ENCODE peak calls at places on chromosomes 11 and 22, in ten cellular contexts. J is suprapubic skin; S is body of pancreas; X is fibroblast of lung; Z is CD8-positive, alpha-beta memory T cell; O is CD4-positive, alpha-beta T cell; H is endodermal cell; E is upper lobe of right lung; D is upper lobe of left lung; K is A673. L is an unnamed sample.

GRCh38 chr11:132898021-132898420 is 634.3 kb downstream of the OPCML start:
- DNase-seq in J (no peak), S (peak), X (peak), Z (no peak), O (no peak), H (no peak), E (no peak), D (no peak), K (no peak), L (no peak)

GRCh38 chr11:57513911-57514537 is 1.5 kb downstream of the SLC43A1 start:
- DNase-seq in J (no peak), S (peak), X (peak), Z (peak), O (no peak), H (peak), E (peak), D (peak), K (peak), L (peak)

GRCh38 chr11:124415356-124415923 is 9.2 kb downstream of the OR8B4 start:
- DNase-seq in J (no peak), S (no peak), X (peak), Z (no peak), O (no peak), H (no peak), E (no peak), D (no peak), K (peak), L (peak)

GRCh38 chr11:15307600-15307999 is 192.9 kb downstream of the INSC start:
- DNase-seq in J (no peak), S (no peak), X (no peak), Z (no peak), O (no peak), H (peak), E (no peak), D (no peak), K (peak), L (no peak)

GRCh38 chr11:2565447-2566222 is 120.8 kb downstream of the KCNQ1 start:
- DNase-seq in J (no peak), S (peak), X (no peak), Z (no peak), O (no peak), H (peak), E (peak), D (peak), K (no peak), L (no peak)

GRCh38 chr22:25364281-25364680 is 144.8 kb downstream of the CRYBB2 start:
- DNase-seq in J (peak), S (no peak), X (no peak), Z (no peak), O (no peak), H (no peak), E (peak), D (no peak), K (no peak), L (no peak)

GRCh38 chr22:47022075-47022473 is 259.6 kb downstream of the TBC1D22A start:
- DNase-seq in J (peak), S (no peak), X (no peak), Z (no peak), O (no peak), H (no peak), E (peak), D (no peak), K (no peak), L (no peak)

GRCh38 chr22:45483319-45483718 is 19.4 kb upstream of the FBLN1 start:
- DNase-seq in J (no peak), S (no peak), X (no peak), Z (no peak), O (no peak), H (no peak), E (peak), D (no peak), K (no peak), L (no peak)

GRCh38 chr11:33779849-33780528 is 5.7 kb upstream of the FBXO3 start:
- DNase-seq in J (no peak), S (peak), X (peak), Z (no peak), O (no peak), H (peak), E (no peak), D (no peak), K (no peak), L (no peak)

GRCh38 chr22:31244044-31244942 is 32.2 kb downstream of the LIMK2 start:
- DNase-seq in J (no peak), S (no peak), X (peak), Z (no peak), O (no peak), H (peak), E (no peak), D (no peak), K (peak), L (no peak)

GRCh38 chr11:8707541-8708270 is 25.1 kb downstream of the RPL27A start:
- DNase-seq in J (no peak), S (peak), X (peak), Z (no peak), O (no peak), H (peak), E (no peak), D (no peak), K (no peak), L (no peak)

GRCh38 chr11:114377612-114378267 is 22.6 kb downstream of the C11orf71 start:
- DNase-seq in J (no peak), S (no peak), X (peak), Z (no peak), O (no peak), H (no peak), E (no peak), D (no peak), K (peak), L (no peak)

GRCh38 chr11:45106006-45106405 is 40.4 kb upstream of the PRDM11 start:
- DNase-seq in J (peak), S (no peak), X (no peak), Z (no peak), O (no peak), H (no peak), E (no peak), D (no peak), K (no peak), L (no peak)

GRCh38 chr11:35943294-35943693 is 568 bp upstream of the LDLRAD3 start:
- DNase-seq in J (no peak), S (no peak), X (no peak), Z (no peak), O (no peak), H (no peak), E (no peak), D (no peak), K (no peak), L (no peak)

GRCh38 chr11:107102692-107103463 is 84.6 kb upstream of the GUCY1A2 start:
- DNase-seq in J (no peak), S (peak), X (no peak), Z (no peak), O (no peak), H (no peak), E (no peak), D (no peak), K (peak), L (no peak)

GRCh38 chr22:17832665-17833064 is 58.4 kb upstream of the BID start:
- DNase-seq in J (no peak), S (no peak), X (no peak), Z (no peak), O (no peak), H (no peak), E (no peak), D (no peak), K (no peak), L (no peak)

GRCh38 chr11:78349114-78349513 is 68.5 kb downstream of the GAB2 start:
- DNase-seq in J (no peak), S (no peak), X (no peak), Z (no peak), O (no peak), H (no peak), E (no peak), D (no peak), K (no peak), L (no peak)
- H3K27ac ChIP-seq in J (peak), S (no peak), X (peak), Z (peak), O (no peak), H (no peak), E (peak), D (peak), K (peak), L (no peak)

GRCh38 chr22:43844560-43845545 is 17.5 kb downstream of the SULT4A1 start:
- DNase-seq in J (no peak), S (no peak), X (no peak), Z (no peak), O (no peak), H (no peak), E (no peak), D (peak), K (no peak), L (no peak)
- H3K27ac ChIP-seq in J (no peak), S (no peak), X (no peak), Z (no peak), O (no peak), H (no peak), E (no peak), D (no peak), K (no peak), L (no peak)

GRCh38 chr11:121965330-121965729 is 150.7 kb downstream of the BLID start:
- DNase-seq in J (no peak), S (no peak), X (peak), Z (no peak), O (no peak), H (no peak), E (no peak), D (no peak), K (peak), L (no peak)

GRCh38 chr11:121958978-121959340 is 157.1 kb downstream of the BLID start:
- DNase-seq in J (no peak), S (no peak), X (peak), Z (no peak), O (no peak), H (no peak), E (no peak), D (no peak), K (no peak), L (no peak)

GRCh38 chr11:121964591-121964990 is 151.4 kb downstream of the BLID start:
- DNase-seq in J (no peak), S (no peak), X (peak), Z (no peak), O (no peak), H (no peak), E (no peak), D (no peak), K (peak), L (no peak)

GRCh38 chr11:121958323-121958977 is 157.6 kb downstream of the BLID start:
- DNase-seq in J (no peak), S (no peak), X (no peak), Z (no peak), O (no peak), H (no peak), E (no peak), D (no peak), K (no peak), L (no peak)

DNA sequence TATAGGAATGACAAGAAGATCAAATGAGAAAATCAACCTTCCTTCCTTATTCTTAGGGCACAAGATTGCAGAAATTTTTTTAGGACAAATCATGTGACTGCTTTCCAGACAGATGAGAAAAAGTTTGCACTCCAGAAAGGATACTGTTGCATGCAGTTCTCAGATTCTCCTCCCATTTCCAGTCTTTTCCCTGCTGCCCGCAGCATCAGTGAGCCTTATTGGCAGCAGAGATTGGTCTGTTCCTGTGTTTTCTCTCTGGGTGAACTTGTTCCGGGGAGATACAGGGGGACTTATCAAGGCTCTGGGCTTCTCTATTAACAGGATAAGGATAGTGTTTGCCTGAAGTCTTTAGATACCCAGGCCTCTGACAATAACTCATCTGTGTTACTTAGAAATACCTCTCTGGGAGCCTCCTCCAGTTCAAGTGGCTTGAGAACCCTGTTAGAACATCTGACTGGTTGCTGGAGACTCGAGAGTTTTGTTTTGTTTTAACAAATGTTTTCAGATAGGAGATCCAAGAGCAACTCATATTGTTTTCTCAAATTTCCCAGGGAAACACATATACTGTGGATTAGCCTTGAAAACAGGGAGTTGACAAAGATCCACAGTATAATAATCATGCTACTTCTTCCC is 154.7 kb downstream of the BLID start:
- DNase-seq in J (no peak), S (no peak), X (peak), Z (no peak), O (no peak), H (no peak), E (no peak), D (no peak), K (no peak), L (no peak)
- H3K27ac ChIP-seq in J (peak), S (no peak), X (no peak), Z (no peak), O (no peak), H (no peak), E (no peak), D (no peak), K (no peak), L (no peak)

GRCh38 chr11:112769573-112769972 is 191.6 kb upstream of the NCAM1 start:
- DNase-seq in J (no peak), S (no peak), X (peak), Z (no peak), O (no peak), H (no peak), E (no peak), D (no peak), K (no peak), L (no peak)
- H3K27ac ChIP-seq in J (no peak), S (no peak), X (no peak), Z (no peak), O (no peak), H (no peak), E (no peak), D (no peak), K (no peak), L (no peak)

GRCh38 chr11:97237151-97237550 is 847.3 kb downstream of the JRKL start:
- DNase-seq in J (no peak), S (no peak), X (no peak), Z (no peak), O (no peak), H (no peak), E (no peak), D (no peak), K (no peak), L (no peak)
- H3K27ac ChIP-seq in J (no peak), S (no peak), X (no peak), Z (no peak), O (no peak), H (no peak), E (no peak), D (no peak), K (no peak), L (no peak)

GRCh38 chr11:117750916-117751773 is 45.9 kb downstream of the DSCAML1 start:
- DNase-seq in J (no peak), S (no peak), X (no peak), Z (no peak), O (no peak), H (no peak), E (no peak), D (no peak), K (no peak), L (no peak)

GRCh38 chr11:117750357-117750756 is 46.7 kb downstream of the DSCAML1 start:
- DNase-seq in J (no peak), S (no peak), X (no peak), Z (no peak), O (no peak), H (no peak), E (no peak), D (no peak), K (no peak), L (no peak)

GRCh38 chr11:117748771-117749540 is 48.1 kb downstream of the DSCAML1 start:
- DNase-seq in J (no peak), S (no peak), X (no peak), Z (no peak), O (no peak), H (no peak), E (no peak), D (no peak), K (no peak), L (no peak)

GRCh38 chr11:117747892-117748291 is 49.1 kb downstream of the DSCAML1 start:
- DNase-seq in J (no peak), S (no peak), X (no peak), Z (no peak), O (no peak), H (no peak), E (no peak), D (no peak), K (no peak), L (no peak)

DNA sequence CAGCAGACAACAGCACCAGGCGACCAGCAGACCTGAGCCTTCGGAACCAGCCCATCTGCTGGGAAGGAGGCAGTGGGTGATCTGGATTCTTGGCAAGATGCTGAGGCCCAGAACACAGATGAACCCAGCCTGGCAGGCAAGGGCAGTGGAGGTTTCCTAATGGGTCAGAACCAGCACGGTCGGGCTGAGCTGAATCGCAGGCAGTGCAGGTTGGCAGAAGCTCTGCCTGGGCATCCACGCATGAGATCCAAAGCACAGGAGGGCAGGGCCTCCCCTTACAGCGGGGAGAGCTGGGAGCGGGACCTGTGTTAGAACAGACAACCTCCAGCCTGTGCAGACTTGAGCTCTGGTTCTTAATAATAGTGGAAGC is 47.5 kb downstream of the DSCAML1 start:
- DNase-seq in J (no peak), S (no peak), X (no peak), Z (no peak), O (no peak), H (no peak), E (no peak), D (no peak), K (no peak), L (no peak)
- H3K27ac ChIP-seq in J (no peak), S (no peak), X (no peak), Z (no peak), O (no peak), H (no peak), E (no peak), D (no peak), K (no peak), L (no peak)

GRCh38 chr11:3861698-3862097 is 6.2 kb downstream of the STIM1 start:
- DNase-seq in J (no peak), S (no peak), X (no peak), Z (no peak), O (no peak), H (no peak), E (no peak), D (no peak), K (no peak), L (no peak)
- H3K27ac ChIP-seq in J (no peak), S (no peak), X (no peak), Z (no peak), O (peak), H (no peak), E (no peak), D (no peak), K (no peak), L (no peak)

GRCh38 chr22:20137671-20138416 is 6.2 kb downstream of the ZDHHC8 start:
- DNase-seq in J (no peak), S (no peak), X (no peak), Z (no peak), O (no peak), H (no peak), E (no peak), D (peak), K (no peak), L (no peak)
- H3K27ac ChIP-seq in J (no peak), S (no peak), X (no peak), Z (no peak), O (no peak), H (peak), E (no peak), D (no peak), K (no peak), L (no peak)

GRCh38 chr11:96199563-96200025 is 143.4 kb downstream of the MAML2 start:
- DNase-seq in J (no peak), S (no peak), X (peak), Z (peak), O (no peak), H (no peak), E (no peak), D (no peak), K (peak), L (peak)
- H3K27ac ChIP-seq in J (peak), S (peak), X (peak), Z (no peak), O (no peak), H (no peak), E (peak), D (peak), K (peak), L (peak)

DNA sequence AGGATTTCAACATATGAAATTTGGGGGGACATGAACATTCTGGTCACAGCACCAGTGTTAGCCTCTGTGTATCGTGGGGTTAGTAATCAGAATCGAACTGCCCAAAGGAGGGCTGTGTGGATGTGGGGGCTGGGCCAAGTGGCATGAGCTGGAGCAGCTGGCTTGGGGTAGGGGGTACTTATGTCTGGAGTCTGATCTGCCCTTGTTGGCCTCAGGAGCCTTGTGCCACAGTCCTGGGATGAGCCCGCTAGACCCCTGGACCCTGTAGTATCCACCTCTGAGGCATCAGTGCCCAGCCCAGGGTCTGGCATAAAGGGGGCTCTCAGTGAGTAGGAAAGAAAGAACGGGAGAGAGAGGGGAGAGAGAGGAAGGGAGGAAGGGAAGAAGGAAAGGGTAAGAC is 67.3 kb downstream of the LRRC32 start:
- DNase-seq in J (peak), S (no peak), X (no peak), Z (no peak), O (no peak), H (no peak), E (no peak), D (no peak), K (no peak), L (no peak)
- H3K27ac ChIP-seq in J (peak), S (no peak), X (no peak), Z (no peak), O (no peak), H (no peak), E (peak), D (peak), K (no peak), L (no peak)